ENCODE peak calls at places on chromosomes 1 and 21, in six cellular contexts. One of them, this sample, is unnamed.

GRCh38 chr1:224051086-224051406 is 62.9 kb upstream of the FBXO28 start:
- DNase-seq in activated naive CD8-positive, alpha-beta T cell treated with anti-CD3 and anti-CD28 coated beads, Interleukin-2, amount 50 U/mL, for 16 hours: no peak
- DNase-seq in EH: no peak
- DNase-seq in stimulated activated CD4-positive, alpha-beta T cell treated with anti-CD3 and anti-CD28 coated beads, Interleukin-12 subunit alpha, Interleukin-12 subunit beta, amount 100 ng/mL, for 4 hours: no peak
- DNase-seq in mucosa of descending colon: no peak
- DNase-seq in NCI-H345: no peak
- DNase-seq in this sample: no peak

GRCh38 chr21:17196619-17197018 is 316.2 kb upstream of the CXADR start:
- DNase-seq in EH: no peak
- DNase-seq in activated naive CD8-positive, alpha-beta T cell treated with anti-CD3 and anti-CD28 coated beads, Interleukin-2, amount 50 U/mL, for 16 hours: no peak
- DNase-seq in stimulated activated CD4-positive, alpha-beta T cell treated with anti-CD3 and anti-CD28 coated beads, Interleukin-12 subunit alpha, Interleukin-12 subunit beta, amount 100 ng/mL, for 4 hours: no peak
- DNase-seq in mucosa of descending colon: no peak
- DNase-seq in NCI-H345: no peak
- DNase-seq in this sample: no peak

GRCh38 chr21:39527664-39528381 is 76.1 kb downstream of the SH3BGR start:
- DNase-seq in EH: no peak
- DNase-seq in activated naive CD8-positive, alpha-beta T cell treated with anti-CD3 and anti-CD28 coated beads, Interleukin-2, amount 50 U/mL, for 16 hours: no peak
- DNase-seq in NCI-H345: peak
- DNase-seq in stimulated activated CD4-positive, alpha-beta T cell treated with anti-CD3 and anti-CD28 coated beads, Interleukin-12 subunit alpha, Interleukin-12 subunit beta, amount 100 ng/mL, for 4 hours: no peak
- DNase-seq in mucosa of descending colon: peak
- DNase-seq in this sample: no peak

GRCh38 chr1:245000872-245001188 is 136.5 kb upstream of the HNRNPU start:
- DNase-seq in activated naive CD8-positive, alpha-beta T cell treated with anti-CD3 and anti-CD28 coated beads, Interleukin-2, amount 50 U/mL, for 16 hours: no peak
- DNase-seq in mucosa of descending colon: no peak
- DNase-seq in EH: no peak
- DNase-seq in stimulated activated CD4-positive, alpha-beta T cell treated with anti-CD3 and anti-CD28 coated beads, Interleukin-12 subunit alpha, Interleukin-12 subunit beta, amount 100 ng/mL, for 4 hours: no peak
- DNase-seq in NCI-H345: no peak
- DNase-seq in this sample: no peak

GRCh38 chr1:185420588-185421081 is 103.6 kb upstream of the IVNS1ABP start:
- DNase-seq in stimulated activated CD4-positive, alpha-beta T cell treated with anti-CD3 and anti-CD28 coated beads, Interleukin-12 subunit alpha, Interleukin-12 subunit beta, amount 100 ng/mL, for 4 hours: no peak
- DNase-seq in EH: no peak
- DNase-seq in mucosa of descending colon: no peak
- DNase-seq in activated naive CD8-positive, alpha-beta T cell treated with anti-CD3 and anti-CD28 coated beads, Interleukin-2, amount 50 U/mL, for 16 hours: no peak
- DNase-seq in NCI-H345: no peak
- DNase-seq in this sample: no peak

GRCh38 chr1:201386208-201386607 is 8.7 kb upstream of the TNNT2 start:
- DNase-seq in activated naive CD8-positive, alpha-beta T cell treated with anti-CD3 and anti-CD28 coated beads, Interleukin-2, amount 50 U/mL, for 16 hours: no peak
- DNase-seq in stimulated activated CD4-positive, alpha-beta T cell treated with anti-CD3 and anti-CD28 coated beads, Interleukin-12 subunit alpha, Interleukin-12 subunit beta, amount 100 ng/mL, for 4 hours: no peak
- DNase-seq in NCI-H345: no peak
- DNase-seq in EH: no peak
- DNase-seq in mucosa of descending colon: no peak
- DNase-seq in this sample: no peak

GRCh38 chr1:3265800-3266485 is 188.5 kb upstream of the ARHGEF16 start:
- DNase-seq in NCI-H345: no peak
- DNase-seq in mucosa of descending colon: no peak
- DNase-seq in activated naive CD8-positive, alpha-beta T cell treated with anti-CD3 and anti-CD28 coated beads, Interleukin-2, amount 50 U/mL, for 16 hours: no peak
- DNase-seq in EH: no peak
- DNase-seq in stimulated activated CD4-positive, alpha-beta T cell treated with anti-CD3 and anti-CD28 coated beads, Interleukin-12 subunit alpha, Interleukin-12 subunit beta, amount 100 ng/mL, for 4 hours: no peak
- DNase-seq in this sample: no peak

GRCh38 chr1:109762821-109763645 is 690 bp downstream of the EPS8L3 start:
- DNase-seq in mucosa of descending colon: peak
- DNase-seq in stimulated activated CD4-positive, alpha-beta T cell treated with anti-CD3 and anti-CD28 coated beads, Interleukin-12 subunit alpha, Interleukin-12 subunit beta, amount 100 ng/mL, for 4 hours: no peak
- DNase-seq in NCI-H345: no peak
- DNase-seq in EH: peak
- DNase-seq in activated naive CD8-positive, alpha-beta T cell treated with anti-CD3 and anti-CD28 coated beads, Interleukin-2, amount 50 U/mL, for 16 hours: no peak
- DNase-seq in this sample: no peak

GRCh38 chr1:19814681-19815503 is at the start of gene RNF186:
- DNase-seq in NCI-H345: peak
- DNase-seq in EH: no peak
- DNase-seq in stimulated activated CD4-positive, alpha-beta T cell treated with anti-CD3 and anti-CD28 coated beads, Interleukin-12 subunit alpha, Interleukin-12 subunit beta, amount 100 ng/mL, for 4 hours: no peak
- DNase-seq in mucosa of descending colon: peak
- DNase-seq in activated naive CD8-positive, alpha-beta T cell treated with anti-CD3 and anti-CD28 coated beads, Interleukin-2, amount 50 U/mL, for 16 hours: no peak
- DNase-seq in this sample: no peak

GRCh38 chr1:110462964-110463363 is 12.0 kb downstream of the PROK1 start:
- DNase-seq in activated naive CD8-positive, alpha-beta T cell treated with anti-CD3 and anti-CD28 coated beads, Interleukin-2, amount 50 U/mL, for 16 hours: no peak
- DNase-seq in NCI-H345: no peak
- DNase-seq in stimulated activated CD4-positive, alpha-beta T cell treated with anti-CD3 and anti-CD28 coated beads, Interleukin-12 subunit alpha, Interleukin-12 subunit beta, amount 100 ng/mL, for 4 hours: no peak
- DNase-seq in EH: peak
- DNase-seq in mucosa of descending colon: no peak
- DNase-seq in this sample: no peak

GRCh38 chr21:29717659-29718058 is 222.1 kb downstream of the GRIK1 start:
- DNase-seq in activated naive CD8-positive, alpha-beta T cell treated with anti-CD3 and anti-CD28 coated beads, Interleukin-2, amount 50 U/mL, for 16 hours: no peak
- DNase-seq in stimulated activated CD4-positive, alpha-beta T cell treated with anti-CD3 and anti-CD28 coated beads, Interleukin-12 subunit alpha, Interleukin-12 subunit beta, amount 100 ng/mL, for 4 hours: no peak
- DNase-seq in NCI-H345: no peak
- DNase-seq in EH: no peak
- DNase-seq in mucosa of descending colon: no peak
- DNase-seq in this sample: no peak

GRCh38 chr1:239493736-239494285 is 107.4 kb downstream of the CHRM3 start:
- DNase-seq in EH: no peak
- DNase-seq in mucosa of descending colon: no peak
- DNase-seq in activated naive CD8-positive, alpha-beta T cell treated with anti-CD3 and anti-CD28 coated beads, Interleukin-2, amount 50 U/mL, for 16 hours: no peak
- DNase-seq in NCI-H345: no peak
- DNase-seq in stimulated activated CD4-positive, alpha-beta T cell treated with anti-CD3 and anti-CD28 coated beads, Interleukin-12 subunit alpha, Interleukin-12 subunit beta, amount 100 ng/mL, for 4 hours: no peak
- DNase-seq in this sample: no peak

GRCh38 chr1:3733603-3734591 is 18.4 kb upstream of the CCDC27 start:
- DNase-seq in stimulated activated CD4-positive, alpha-beta T cell treated with anti-CD3 and anti-CD28 coated beads, Interleukin-12 subunit alpha, Interleukin-12 subunit beta, amount 100 ng/mL, for 4 hours: no peak
- DNase-seq in NCI-H345: no peak
- DNase-seq in mucosa of descending colon: no peak
- DNase-seq in activated naive CD8-positive, alpha-beta T cell treated with anti-CD3 and anti-CD28 coated beads, Interleukin-2, amount 50 U/mL, for 16 hours: no peak
- DNase-seq in EH: no peak
- DNase-seq in this sample: no peak

GRCh38 chr1:41454406-41454805 is 30.1 kb downstream of the EDN2 start:
- DNase-seq in NCI-H345: no peak
- DNase-seq in EH: peak
- DNase-seq in activated naive CD8-positive, alpha-beta T cell treated with anti-CD3 and anti-CD28 coated beads, Interleukin-2, amount 50 U/mL, for 16 hours: no peak
- DNase-seq in stimulated activated CD4-positive, alpha-beta T cell treated with anti-CD3 and anti-CD28 coated beads, Interleukin-12 subunit alpha, Interleukin-12 subunit beta, amount 100 ng/mL, for 4 hours: no peak
- DNase-seq in mucosa of descending colon: peak
- DNase-seq in this sample: no peak

GRCh38 chr1:30467101-30467500 is 256.3 kb downstream of the MATN1 start:
- DNase-seq in activated naive CD8-positive, alpha-beta T cell treated with anti-CD3 and anti-CD28 coated beads, Interleukin-2, amount 50 U/mL, for 16 hours: no peak
- DNase-seq in mucosa of descending colon: no peak
- DNase-seq in EH: no peak
- DNase-seq in stimulated activated CD4-positive, alpha-beta T cell treated with anti-CD3 and anti-CD28 coated beads, Interleukin-12 subunit alpha, Interleukin-12 subunit beta, amount 100 ng/mL, for 4 hours: no peak
- DNase-seq in NCI-H345: no peak
- DNase-seq in this sample: no peak

GRCh38 chr1:203216274-203217138 is 13.0 kb downstream of the CHIT1 start:
- DNase-seq in NCI-H345: peak
- DNase-seq in stimulated activated CD4-positive, alpha-beta T cell treated with anti-CD3 and anti-CD28 coated beads, Interleukin-12 subunit alpha, Interleukin-12 subunit beta, amount 100 ng/mL, for 4 hours: peak
- DNase-seq in activated naive CD8-positive, alpha-beta T cell treated with anti-CD3 and anti-CD28 coated beads, Interleukin-2, amount 50 U/mL, for 16 hours: peak
- DNase-seq in mucosa of descending colon: no peak
- DNase-seq in EH: peak
- DNase-seq in this sample: peak

GRCh38 chr1:172956871-172957270 is 93.9 kb downstream of the TNFSF18 start:
- DNase-seq in mucosa of descending colon: no peak
- DNase-seq in NCI-H345: no peak
- DNase-seq in stimulated activated CD4-positive, alpha-beta T cell treated with anti-CD3 and anti-CD28 coated beads, Interleukin-12 subunit alpha, Interleukin-12 subunit beta, amount 100 ng/mL, for 4 hours: no peak
- DNase-seq in EH: no peak
- DNase-seq in activated naive CD8-positive, alpha-beta T cell treated with anti-CD3 and anti-CD28 coated beads, Interleukin-2, amount 50 U/mL, for 16 hours: no peak
- DNase-seq in this sample: no peak

GRCh38 chr1:156571261-156571958 is 955 bp downstream of the IQGAP3 start:
- DNase-seq in activated naive CD8-positive, alpha-beta T cell treated with anti-CD3 and anti-CD28 coated beads, Interleukin-2, amount 50 U/mL, for 16 hours: no peak
- DNase-seq in EH: peak
- DNase-seq in stimulated activated CD4-positive, alpha-beta T cell treated with anti-CD3 and anti-CD28 coated beads, Interleukin-12 subunit alpha, Interleukin-12 subunit beta, amount 100 ng/mL, for 4 hours: no peak
- DNase-seq in mucosa of descending colon: no peak
- DNase-seq in NCI-H345: no peak
- DNase-seq in this sample: no peak

GRCh38 chr1:9910425-9911178 is 533 bp upstream of the CTNNBIP1 start:
- DNase-seq in EH: peak
- DNase-seq in NCI-H345: peak
- DNase-seq in activated naive CD8-positive, alpha-beta T cell treated with anti-CD3 and anti-CD28 coated beads, Interleukin-2, amount 50 U/mL, for 16 hours: peak
- DNase-seq in stimulated activated CD4-positive, alpha-beta T cell treated with anti-CD3 and anti-CD28 coated beads, Interleukin-12 subunit alpha, Interleukin-12 subunit beta, amount 100 ng/mL, for 4 hours: peak
- DNase-seq in mucosa of descending colon: peak
- DNase-seq in this sample: peak

GRCh38 chr1:179876289-179876715 is 1.3 kb downstream of the TOR1AIP2 start:
- DNase-seq in stimulated activated CD4-positive, alpha-beta T cell treated with anti-CD3 and anti-CD28 coated beads, Interleukin-12 subunit alpha, Interleukin-12 subunit beta, amount 100 ng/mL, for 4 hours: no peak
- DNase-seq in activated naive CD8-positive, alpha-beta T cell treated with anti-CD3 and anti-CD28 coated beads, Interleukin-2, amount 50 U/mL, for 16 hours: no peak
- DNase-seq in EH: peak
- DNase-seq in NCI-H345: no peak
- DNase-seq in mucosa of descending colon: no peak
- DNase-seq in this sample: no peak

GRCh38 chr1:162550925-162551324 is 10.6 kb upstream of the UAP1 start:
- DNase-seq in activated naive CD8-positive, alpha-beta T cell treated with anti-CD3 and anti-CD28 coated beads, Interleukin-2, amount 50 U/mL, for 16 hours: no peak
- DNase-seq in mucosa of descending colon: no peak
- DNase-seq in stimulated activated CD4-positive, alpha-beta T cell treated with anti-CD3 and anti-CD28 coated beads, Interleukin-12 subunit alpha, Interleukin-12 subunit beta, amount 100 ng/mL, for 4 hours: no peak
- DNase-seq in NCI-H345: no peak
- DNase-seq in EH: no peak
- DNase-seq in this sample: no peak

GRCh38 chr1:113804421-113805255 is 7.6 kb downstream of the RSBN1 start:
- DNase-seq in NCI-H345: no peak
- DNase-seq in mucosa of descending colon: no peak
- DNase-seq in activated naive CD8-positive, alpha-beta T cell treated with anti-CD3 and anti-CD28 coated beads, Interleukin-2, amount 50 U/mL, for 16 hours: no peak
- DNase-seq in stimulated activated CD4-positive, alpha-beta T cell treated with anti-CD3 and anti-CD28 coated beads, Interleukin-12 subunit alpha, Interleukin-12 subunit beta, amount 100 ng/mL, for 4 hours: no peak
- DNase-seq in EH: peak
- DNase-seq in this sample: no peak

GRCh38 chr1:229254910-229255541 is 15.9 kb upstream of the RAB4A start:
- DNase-seq in mucosa of descending colon: no peak
- DNase-seq in stimulated activated CD4-positive, alpha-beta T cell treated with anti-CD3 and anti-CD28 coated beads, Interleukin-12 subunit alpha, Interleukin-12 subunit beta, amount 100 ng/mL, for 4 hours: no peak
- DNase-seq in activated naive CD8-positive, alpha-beta T cell treated with anti-CD3 and anti-CD28 coated beads, Interleukin-2, amount 50 U/mL, for 16 hours: no peak
- DNase-seq in EH: no peak
- DNase-seq in NCI-H345: peak
- DNase-seq in this sample: no peak

GRCh38 chr1:185401019-185401418 is 84.0 kb upstream of the IVNS1ABP start:
- DNase-seq in mucosa of descending colon: no peak
- DNase-seq in stimulated activated CD4-positive, alpha-beta T cell treated with anti-CD3 and anti-CD28 coated beads, Interleukin-12 subunit alpha, Interleukin-12 subunit beta, amount 100 ng/mL, for 4 hours: no peak
- DNase-seq in activated naive CD8-positive, alpha-beta T cell treated with anti-CD3 and anti-CD28 coated beads, Interleukin-2, amount 50 U/mL, for 16 hours: no peak
- DNase-seq in EH: peak
- DNase-seq in NCI-H345: no peak
- DNase-seq in this sample: no peak

GRCh38 chr1:173206816-173207595 is at the start of gene TNFSF4:
- DNase-seq in activated naive CD8-positive, alpha-beta T cell treated with anti-CD3 and anti-CD28 coated beads, Interleukin-2, amount 50 U/mL, for 16 hours: no peak
- DNase-seq in mucosa of descending colon: peak
- DNase-seq in stimulated activated CD4-positive, alpha-beta T cell treated with anti-CD3 and anti-CD28 coated beads, Interleukin-12 subunit alpha, Interleukin-12 subunit beta, amount 100 ng/mL, for 4 hours: no peak
- DNase-seq in NCI-H345: no peak
- DNase-seq in EH: peak
- DNase-seq in this sample: no peak

GRCh38 chr1:204980870-204981405 is 62.1 kb upstream of the CNTN2 start:
- DNase-seq in EH: peak
- DNase-seq in NCI-H345: no peak
- DNase-seq in stimulated activated CD4-positive, alpha-beta T cell treated with anti-CD3 and anti-CD28 coated beads, Interleukin-12 subunit alpha, Interleukin-12 subunit beta, amount 100 ng/mL, for 4 hours: no peak
- DNase-seq in activated naive CD8-positive, alpha-beta T cell treated with anti-CD3 and anti-CD28 coated beads, Interleukin-2, amount 50 U/mL, for 16 hours: no peak
- DNase-seq in mucosa of descending colon: no peak
- DNase-seq in this sample: no peak

GRCh38 chr1:245091818-245092637 is 62.8 kb upstream of the KIF26B start:
- DNase-seq in EH: peak
- DNase-seq in NCI-H345: no peak
- DNase-seq in activated naive CD8-positive, alpha-beta T cell treated with anti-CD3 and anti-CD28 coated beads, Interleukin-2, amount 50 U/mL, for 16 hours: no peak
- DNase-seq in mucosa of descending colon: no peak
- DNase-seq in stimulated activated CD4-positive, alpha-beta T cell treated with anti-CD3 and anti-CD28 coated beads, Interleukin-12 subunit alpha, Interleukin-12 subunit beta, amount 100 ng/mL, for 4 hours: no peak
- DNase-seq in this sample: no peak